ENCODE peak calls at places on chromosomes 4 and X, in six cellular contexts. H is BJ, E is left ventricle myocardium inferior, C is adrenal gland, M is transverse colon, F is adipocyte. B is an unnamed sample. For H3K27me3, the result is how much of the 10 kb centered on the place peaks cover.

GRCh38 chr4:56511098-56511497 is 5.5 kb downstream of the ARL9 start:
- DNase-seq in H (no peak), E (no peak), C (no peak), M (peak), F (no peak), B (no peak)

GRCh38 chr4:185889566-185889965 is 77.6 kb upstream of the SORBS2 start:
- DNase-seq in H (no peak), E (no peak), C (no peak), M (no peak), F (no peak), B (no peak)

GRCh38 chr4:21858971-21859370 is 89.6 kb downstream of the KCNIP4 start:
- DNase-seq in H (no peak), E (no peak), C (no peak), M (no peak), F (peak), B (no peak)

GRCh38 chr4:150385606-150386005 is 196.3 kb upstream of the MAB21L2 start:
- DNase-seq in H (peak), E (no peak), C (no peak), M (no peak), F (peak), B (peak)

GRCh38 chr4:186554890-186555827 is at the start of gene MTNR1A:
- DNase-seq in H (no peak), E (no peak), C (no peak), M (peak), F (peak), B (no peak)

GRCh38 chr4:20351360-20352171 is 99.9 kb downstream of the SLIT2 start:
- DNase-seq in H (no peak), E (no peak), C (no peak), M (no peak), F (no peak), B (no peak)

GRCh38 chr4:1631136-1631535 is 53.0 kb downstream of the FAM53A start:
- DNase-seq in H (no peak), E (no peak), C (no peak), M (no peak), F (no peak), B (no peak)

GRCh38 chrX:13658602-13659001 is 5.7 kb downstream of the TCEANC start:
- DNase-seq in H (no peak), E (no peak), C (no peak), M (no peak), F (peak), B (peak)

GRCh38 chrX:29992083-29992482 is 223.3 kb upstream of the MAGEB2 start:
- DNase-seq in H (no peak), E (no peak), C (no peak), M (no peak), F (no peak), B (no peak)

GRCh38 chrX:134753185-134754008 is 95.1 kb upstream of the PLAC1 start:
- DNase-seq in H (no peak), E (no peak), C (no peak), M (no peak), F (peak), B (peak)

GRCh38 chr4:7048642-7049041 is 5.5 kb downstream of the TADA2B start:
- DNase-seq in H (no peak), E (no peak), C (no peak), M (no peak), F (no peak), B (no peak)

GRCh38 chrX:30888526-30889146 is 418 bp downstream of the TAB3 start:
- DNase-seq in H (no peak), E (no peak), C (peak), M (peak), F (peak), B (no peak)

GRCh38 chr4:90317785-90318184 is 190.6 kb downstream of the CCSER1 start:
- DNase-seq in H (peak), E (no peak), C (no peak), M (no peak), F (peak), B (peak)

GRCh38 chrX:31483336-31483735 is 411.5 kb upstream of the FTHL17 start:
- DNase-seq in H (no peak), E (no peak), C (no peak), M (no peak), F (peak), B (peak)

GRCh38 chr4:28287837-28288236 is 1427.2 kb downstream of the STIM2 start:
- DNase-seq in H (peak), E (no peak), C (no peak), M (no peak), F (peak), B (peak)

DNA sequence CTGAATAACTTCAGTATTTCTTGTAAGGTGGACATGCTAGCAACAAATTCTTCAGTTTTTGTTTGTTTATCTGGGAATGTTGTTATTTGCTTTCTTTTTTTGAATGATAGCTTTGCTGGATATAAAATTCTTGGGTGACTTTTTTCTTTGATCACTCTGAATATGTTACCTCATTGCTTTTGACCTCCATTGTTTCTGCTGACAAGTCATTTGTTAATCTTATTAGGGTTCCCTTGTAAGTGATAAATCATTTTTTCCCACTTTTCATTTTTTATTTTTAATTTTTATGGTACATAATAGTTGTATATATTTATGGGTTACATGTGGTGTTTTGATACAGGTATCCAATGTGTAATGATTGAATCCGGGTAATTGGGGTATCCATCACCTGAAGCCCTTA is 6.7 kb upstream of the RAB39B start:
- DNase-seq in H (no peak), E (no peak), C (no peak), M (no peak), F (no peak), B (no peak)
- H3K27me3 ChIP-seq in H (under half), E (under half), C (under half), M (under half), F (under half), B (under half)

GRCh38 chr4:140756292-140757219 is at the start of gene TBC1D9:
- DNase-seq in H (peak), E (peak), C (peak), M (peak), F (peak), B (peak)
- H3K27me3 ChIP-seq in H (under half), E (under half), C (under half), M (under half), F (under half), B (under half)

GRCh38 chr4:183801460-183802168 is 103.5 kb upstream of the STOX2 start:
- DNase-seq in H (no peak), E (no peak), C (no peak), M (no peak), F (no peak), B (no peak)

GRCh38 chr4:183798921-183799307 is 106.2 kb upstream of the STOX2 start:
- DNase-seq in H (no peak), E (no peak), C (no peak), M (no peak), F (no peak), B (no peak)

GRCh38 chr4:183797445-183798248 is 107.5 kb upstream of the STOX2 start:
- DNase-seq in H (no peak), E (peak), C (no peak), M (peak), F (peak), B (no peak)

GRCh38 chr4:183798249-183798920 is 106.7 kb upstream of the STOX2 start:
- DNase-seq in H (no peak), E (no peak), C (no peak), M (peak), F (no peak), B (no peak)

DNA sequence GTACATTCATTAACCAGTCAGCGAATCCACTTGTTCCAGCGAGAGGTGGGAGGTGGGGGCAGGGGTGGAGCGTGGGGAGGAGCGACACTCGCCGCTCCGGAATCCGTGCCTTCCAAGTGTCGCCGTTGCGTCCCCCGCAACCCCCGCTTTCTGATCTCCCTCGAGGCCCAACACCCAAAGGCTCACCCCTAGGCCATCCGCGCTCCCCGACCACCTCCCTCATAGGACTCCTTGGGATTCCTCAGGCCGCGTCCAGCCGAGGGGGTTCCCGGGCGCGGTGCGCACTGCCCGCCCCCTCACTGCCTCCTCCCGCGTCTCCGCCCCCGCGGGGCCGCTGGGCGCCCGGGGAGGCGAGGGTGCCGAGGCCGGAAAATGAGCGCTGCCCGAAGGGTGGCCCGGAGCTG is 108.1 kb upstream of the STOX2 start:
- DNase-seq in H (no peak), E (peak), C (no peak), M (peak), F (no peak), B (no peak)
- H3K27me3 ChIP-seq in H (under half), E (under half), C (under half), M (half or more), F (under half), B (under half)

DNA sequence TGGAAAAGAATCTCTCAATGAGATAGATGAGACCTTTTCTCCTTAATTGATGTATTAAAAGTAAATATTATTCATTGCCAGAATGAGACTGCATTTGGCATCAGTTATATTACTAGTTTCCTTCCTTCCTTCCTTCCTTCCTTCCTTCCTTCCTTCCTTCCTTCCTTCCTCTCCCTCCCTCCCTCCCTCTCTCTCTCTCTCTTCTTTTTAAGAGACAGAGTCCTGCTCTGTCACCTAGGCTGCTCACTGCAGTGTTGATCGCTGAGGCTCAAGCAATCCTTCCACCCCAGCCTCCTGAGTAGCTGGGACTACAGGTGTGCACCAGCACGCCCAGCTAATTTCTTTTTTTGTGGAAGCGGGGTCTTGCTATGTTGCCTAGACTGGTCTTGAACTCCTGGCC is 50.4 kb upstream of the ARX start:
- DNase-seq in H (no peak), E (no peak), C (no peak), M (no peak), F (no peak), B (no peak)
- H3K27me3 ChIP-seq in H (under half), E (under half), C (under half), M (under half), F (under half), B (under half)

B was measured in brain microvascular endothelial cell.